ENCODE peak calls at places on chromosomes 16 and 17, in four cellular contexts. V is psoas muscle, Q is PC-3, S is PC-9. Y is an unnamed sample.

GRCh38 chr17:60729854-60730253 is 52.2 kb downstream of the BCAS3 start:
- DNase-seq in V (no peak), Q (no peak), S (no peak), Y (no peak)

GRCh38 chr17:82253179-82253544 is 20.3 kb downstream of the CSNK1D start:
- DNase-seq in V (peak; percentile 35), Q (no peak), S (no peak), Y (no peak)

GRCh38 chr17:47621293-47622178 is 28.2 kb upstream of the KPNB1 start:
- DNase-seq in V (peak; percentile 78), S (peak; percentile 87), Q (peak; percentile 98), Y (no peak)

GRCh38 chr16:6122401-6122800 is 1024.8 kb upstream of the EEF2KMT start:
- DNase-seq in V (no peak), S (no peak), Q (no peak), Y (no peak)

GRCh38 chr17:43175213-43176118 is 4.5 kb downstream of the NBR1 start:
- DNase-seq in V (no peak), S (no peak), Q (peak; percentile 32), Y (no peak)

GRCh38 chr17:67289174-67289876 is 44.3 kb upstream of the HELZ start:
- DNase-seq in V (peak; percentile 91), Q (no peak), S (no peak), Y (peak; percentile 84)

GRCh38 chr17:80130992-80131391 is 15.9 kb downstream of the EIF4A3 start:
- DNase-seq in S (no peak), Q (no peak), V (no peak), Y (no peak)

GRCh38 chr17:74520790-74521480 is 10.3 kb downstream of the CD300LB start:
- DNase-seq in V (no peak), S (no peak), Q (peak; percentile 66), Y (no peak)

GRCh38 chr17:13337864-13338371 is 263.8 kb downstream of the HS3ST3A1 start:
- DNase-seq in S (no peak), V (no peak), Q (peak; percentile 79), Y (no peak)

GRCh38 chr17:78477913-78478756 is 99.1 kb downstream of the DNAH17 start:
- DNase-seq in Q (no peak), V (no peak), S (no peak), Y (no peak)

GRCh38 chr17:4706121-4706520 is 2.2 kb upstream of the PELP1 start:
- DNase-seq in Q (peak; percentile 7), V (no peak), S (no peak), Y (no peak)

GRCh38 chr17:20184977-20185619 is 175.9 kb downstream of the SPECC1 start:
- DNase-seq in S (peak; percentile 48), Q (no peak), V (no peak), Y (no peak)

GRCh38 chr16:13507530-13507929 is 412.4 kb upstream of the ERCC4 start:
- DNase-seq in Q (no peak), V (no peak), S (no peak), Y (no peak)

GRCh38 chr16:50298075-50298460 is 31.7 kb downstream of the ADCY7 start:
- DNase-seq in Q (no peak), V (peak; percentile 28), S (no peak), Y (peak; percentile 54)

GRCh38 chr17:67221062-67221998 is 23.7 kb downstream of the HELZ start:
- DNase-seq in V (no peak), Q (peak; percentile 54), S (no peak), Y (no peak)

GRCh38 chr17:50035421-50035879 is 20.5 kb upstream of the ITGA3 start:
- DNase-seq in S (no peak), Q (no peak), V (no peak), Y (no peak)

GRCh38 chr16:2366660-2367309 is 26.3 kb upstream of the ABCA3 start:
- DNase-seq in Q (no peak), V (no peak), S (no peak), Y (no peak)

GRCh38 chr16:51532551-51532950 is 381.5 kb upstream of the SALL1 start:
- DNase-seq in V (no peak), S (no peak), Q (no peak), Y (no peak)

GRCh38 chr17:43832976-43833829 is at the start of gene MPP3:
- DNase-seq in Q (peak; percentile 91), S (no peak), V (peak; percentile 72), Y (peak; percentile 79)

GRCh38 chr16:49524578-49525315 is 151.1 kb downstream of the C16orf78 start:
- DNase-seq in S (no peak), Q (no peak), V (no peak), Y (peak; percentile 64)

GRCh38 chr17:35900280-35900679 is 20.1 kb upstream of the CCL5 start:
- DNase-seq in Q (no peak), V (no peak), S (no peak), Y (no peak)

GRCh38 chr17:8410882-8411238 is 13.2 kb upstream of the RNF222 start:
- DNase-seq in Q (no peak), V (no peak), S (no peak), Y (no peak)

GRCh38 chr16:12067714-12068401 is 91.3 kb downstream of the SNX29 start:
- DNase-seq in V (peak; percentile 23), Q (peak; percentile 74), S (peak; percentile 59), Y (peak; percentile 64)

GRCh38 chr17:15928286-15928785 is 16.6 kb upstream of the ADORA2B start:
- DNase-seq in V (no peak), S (no peak), Q (no peak), Y (no peak)

GRCh38 chr17:36910513-36910912 is 26.8 kb upstream of the LHX1 start:
- DNase-seq in S (no peak), V (no peak), Q (no peak), Y (no peak)

GRCh38 chr17:36907407-36907806 is 29.9 kb upstream of the LHX1 start:
- DNase-seq in V (no peak), S (no peak), Q (no peak), Y (no peak)

GRCh38 chr17:36911007-36911406 is 26.3 kb upstream of the LHX1 start:
- DNase-seq in Q (no peak), S (no peak), V (no peak), Y (no peak)

GRCh38 chr17:36918260-36918691 is 19.0 kb upstream of the LHX1 start:
- DNase-seq in S (peak; percentile 53), V (no peak), Q (no peak), Y (no peak)

DNA sequence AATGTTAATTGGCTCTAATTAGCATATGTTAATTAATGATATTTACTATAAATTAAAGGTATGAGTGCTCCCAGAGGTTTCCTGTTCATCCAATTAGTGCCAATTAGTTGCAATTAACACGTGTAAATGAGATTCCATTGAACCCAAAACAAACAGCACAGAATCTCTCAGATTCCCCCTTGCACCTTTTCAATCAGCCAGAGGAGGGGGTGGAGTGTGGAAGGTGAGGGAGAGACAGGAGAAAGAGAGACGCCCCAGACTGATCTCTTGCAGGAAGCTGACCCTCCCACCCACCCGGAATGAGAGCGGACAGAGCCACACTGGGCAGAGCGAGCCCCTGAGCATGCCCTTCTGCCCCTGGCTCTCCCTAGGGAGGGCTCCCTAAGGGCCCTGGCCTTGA is 24.1 kb upstream of the LHX1 start:
- DNase-seq in S (no peak), Q (no peak), V (no peak), Y (no peak)
- TF ChIP-seq CTCF in S (no peak), Q (no peak), V (no peak), Y (no peak)

DNA sequence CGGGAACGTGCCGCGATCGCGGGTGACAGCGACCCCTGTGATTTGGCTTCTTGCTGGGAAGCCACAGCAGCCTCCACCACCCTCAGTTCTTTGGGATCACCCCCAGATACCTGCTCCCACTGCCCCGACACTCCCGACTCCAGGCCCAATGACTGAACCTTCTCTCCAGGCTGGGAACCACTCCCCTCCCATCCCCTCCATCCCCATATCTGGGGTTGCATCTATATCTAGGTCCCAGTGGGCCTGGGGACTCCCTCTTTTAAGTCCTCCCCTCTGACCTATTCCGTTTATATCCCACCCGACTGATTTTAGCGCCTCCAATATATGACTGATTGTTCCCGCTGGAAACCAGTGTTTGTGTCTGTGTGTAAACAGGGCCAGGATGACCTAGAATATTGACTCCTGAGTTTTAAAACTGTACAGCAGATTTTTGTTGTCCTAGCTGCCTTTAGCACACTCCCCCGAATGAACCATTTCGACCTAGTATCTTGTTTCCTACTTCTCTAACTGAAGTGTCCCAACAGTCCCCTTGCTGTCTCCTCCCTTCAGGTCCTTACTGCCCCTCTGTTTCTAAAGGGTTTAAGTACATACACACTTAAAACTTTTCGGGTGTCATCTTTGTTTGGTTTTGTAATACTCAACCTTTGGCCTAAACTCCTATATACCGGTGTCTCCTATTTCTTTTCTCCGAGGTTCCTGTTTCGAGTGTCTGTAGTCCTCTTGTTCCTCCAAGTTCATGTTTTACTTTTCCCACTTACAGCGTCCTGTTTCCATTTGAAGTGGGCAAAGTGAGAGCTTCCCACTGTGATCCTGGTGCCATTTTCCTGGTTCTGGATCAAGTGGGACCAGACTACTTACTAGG is 831 bp downstream of the PSMD3 start:
- DNase-seq in Q (no peak), V (no peak), S (no peak), Y (no peak)
- TF ChIP-seq CTCF in Q (no peak), V (no peak), S (no peak), Y (no peak)

GRCh38 chr17:37206299-37206698 is 169.5 kb upstream of the C17orf78 start:
- DNase-seq in V (no peak), Q (no peak), S (no peak), Y (no peak)

GRCh38 chr17:37213927-37214326 is 161.9 kb upstream of the C17orf78 start:
- DNase-seq in V (no peak), Q (no peak), S (no peak), Y (no peak)

GRCh38 chr17:37207103-37207502 is 168.7 kb upstream of the C17orf78 start:
- DNase-seq in S (no peak), Q (no peak), V (no peak), Y (no peak)

DNA sequence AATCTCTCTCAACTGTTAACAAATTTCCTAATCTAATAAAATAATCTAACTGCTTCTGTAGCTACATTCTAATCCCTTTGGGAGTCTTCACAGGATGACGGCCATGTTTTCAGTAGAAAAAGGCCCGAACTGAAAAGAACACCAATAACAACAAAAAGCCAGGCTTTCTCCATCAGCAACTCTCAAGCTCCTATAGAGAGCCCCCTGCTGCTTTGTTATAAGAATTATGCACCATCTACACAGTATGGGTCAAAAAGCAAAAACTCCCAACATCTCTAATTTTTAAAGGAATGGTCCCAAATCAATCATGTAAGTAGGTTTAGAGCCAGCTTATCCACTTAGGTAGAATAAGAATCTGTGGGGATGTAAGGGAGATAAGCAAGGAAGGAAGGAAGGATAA is 163.6 kb upstream of the C17orf78 start:
- DNase-seq in S (no peak), V (no peak), Q (no peak), Y (no peak)
- TF ChIP-seq CTCF in S (no peak), V (no peak), Q (peak; percentile 33), Y (no peak)

GRCh38 chr16:30082545-30083090 is 6.8 kb downstream of the PPP4C start:
- DNase-seq in S (no peak), Q (no peak), V (no peak), Y (no peak)
- TF ChIP-seq CTCF in S (peak; percentile 38), Q (peak; percentile 44), V (no peak), Y (no peak)